ENCODE peak calls at places on chromosome 17, in seven cellular contexts. K is endothelial cell of umbilical vein; H is T47D; M is fibroblast of gingiva; J is stomach; E is stimulated activated effector memory CD8-positive, alpha-beta T cell treated with anti-CD3 and anti-CD28 coated beads, Interleukin-12 subunit alpha, Interleukin-12 subunit beta, amount 100 ng/mL, for 72 hours; A is mesenteric fat pad. T is an unnamed sample.

GRCh38 chr17:4074831-4075495 is 67.9 kb downstream of the ZZEF1 start:
- DNase-seq in A (no peak), J (no peak), K (peak; percentile 43), E (no peak), H (peak; percentile 68), M (peak; percentile 42), T (no peak)

GRCh38 chr17:39899215-39899614 is 19.2 kb downstream of the GSDMB start:
- DNase-seq in H (peak; percentile 64), K (no peak), J (no peak), A (no peak), E (no peak), M (no peak), T (no peak)

GRCh38 chr17:39080416-39081179 is 70.8 kb downstream of the PLXDC1 start:
- DNase-seq in E (no peak), H (no peak), A (no peak), J (no peak), M (peak; percentile 47), K (no peak), T (no peak)

GRCh38 chr17:57940217-57940616 is 15.0 kb downstream of the CUEDC1 start:
- DNase-seq in J (no peak), E (no peak), H (peak; percentile 89), A (no peak), M (no peak), K (no peak), T (no peak)

GRCh38 chr17:77894126-77894956 is 64.2 kb upstream of the TNRC6C start:
- DNase-seq in K (no peak), M (no peak), E (no peak), H (no peak), J (no peak), A (peak; percentile 87), T (no peak)

GRCh38 chr17:34713687-34714086 is 134.3 kb downstream of the TMEM132E start:
- DNase-seq in A (no peak), J (no peak), K (no peak), H (no peak), E (no peak), M (no peak), T (no peak)

GRCh38 chr17:338442-339192 is 14.0 kb downstream of the RPH3AL start:
- DNase-seq in E (no peak), J (peak; percentile 63), H (no peak), M (no peak), A (no peak), K (peak; percentile 74), T (no peak)

GRCh38 chr17:50893183-50893993 is 27.2 kb upstream of the TOB1 start:
- DNase-seq in J (no peak), A (peak; percentile 51), K (no peak), E (no peak), M (no peak), H (no peak), T (no peak)

GRCh38 chr17:37300683-37301082 is 75.1 kb upstream of the C17orf78 start:
- DNase-seq in H (peak; percentile 44), E (no peak), K (no peak), J (no peak), M (no peak), A (no peak), T (no peak)

GRCh38 chr17:80475949-80476876 is at the start of gene NPTX1:
- DNase-seq in M (no peak), E (no peak), H (peak; percentile 58), A (no peak), J (no peak), K (peak; percentile 16), T (no peak)

GRCh38 chr17:48614904-48615211 is 234 bp downstream of the HOXB8 start:
- DNase-seq in A (no peak), M (no peak), E (no peak), K (no peak), J (no peak), H (no peak), T (no peak)

GRCh38 chr17:59093702-59094231 is 12.9 kb downstream of the TRIM37 start:
- DNase-seq in H (peak; percentile 74), M (peak; percentile 88), A (no peak), E (no peak), J (no peak), K (peak; percentile 93), T (no peak)

GRCh38 chr17:79630120-79630519 is 19.3 kb upstream of the RBFOX3 start:
- DNase-seq in H (peak; percentile 13), A (peak; percentile 28), E (peak; percentile 17), K (no peak), J (peak; percentile 4), M (no peak), T (no peak)

GRCh38 chr17:6376901-6377300 is 58.0 kb downstream of the AIPL1 start:
- DNase-seq in M (no peak), A (no peak), J (no peak), E (no peak), K (no peak), H (peak; percentile 8), T (no peak)

GRCh38 chr17:9976283-9977009 is 71.4 kb upstream of the RCVRN start:
- DNase-seq in J (no peak), E (no peak), A (no peak), K (no peak), H (no peak), M (no peak), T (no peak)

GRCh38 chr17:50564916-50565315 is 4.4 kb downstream of the CACNA1G start:
- DNase-seq in H (no peak), A (no peak), M (peak; percentile 94), E (no peak), J (no peak), K (no peak), T (no peak)